ENCODE peak calls at places on chromosomes 16 and 17, in four cellular contexts. G is ELF-1; K is activated CD4-positive, CD25-positive, alpha-beta regulatory T cell treated with anti-CD3 and anti-CD28 coated beads, Interleukin-2, amount 50 U/mL, for 72 hours; O is lung. H is an unnamed sample.

GRCh38 chr16:84379731-84380369 is 11.5 kb downstream of the ATP2C2 start:
- DNase-seq in O (no peak), K (no peak), G (no peak), H (no peak)

GRCh38 chr17:73611630-73612029 is 32.6 kb downstream of the SDK2 start:
- DNase-seq in G (no peak), K (no peak), O (no peak), H (no peak)

GRCh38 chr17:38868968-38869646 is 751 bp upstream of the LASP1 start:
- DNase-seq in O (peak), G (peak), K (peak), H (peak)

GRCh38 chr17:29177871-29178749 is 2.1 kb downstream of the MYO18A start:
- DNase-seq in O (no peak), K (no peak), G (no peak), H (no peak)

GRCh38 chr17:81865733-81866439 is 5.3 kb downstream of the ARHGDIA start:
- DNase-seq in G (peak), K (no peak), O (no peak), H (no peak)

GRCh38 chr17:56367381-56367780 is 214.1 kb downstream of the ANKFN1 start:
- DNase-seq in O (no peak), G (peak), K (no peak), H (no peak)

GRCh38 chr17:79192503-79193500 is 118.2 kb downstream of the ENGASE start:
- DNase-seq in K (no peak), G (peak), O (no peak), H (peak)

GRCh38 chr16:13307255-13307654 is 405.9 kb downstream of the SHISA9 start:
- DNase-seq in O (no peak), K (no peak), G (no peak), H (peak)

GRCh38 chr17:56902350-56902749 is 11.5 kb downstream of the TRIM25 start:
- DNase-seq in G (no peak), O (no peak), K (no peak), H (no peak)

GRCh38 chr17:17416007-17416399 is 60.8 kb upstream of the MED9 start:
- DNase-seq in K (no peak), O (no peak), G (peak), H (peak)

GRCh38 chr17:77859411-77859810 is 99.1 kb upstream of the TNRC6C start:
- DNase-seq in K (no peak), O (no peak), G (no peak), H (no peak)

GRCh38 chr17:55722742-55723487 is at the start of gene TMEM100:
- DNase-seq in O (no peak), G (peak), K (no peak), H (no peak)

GRCh38 chr17:30347488-30347887 is 13.6 kb upstream of the TMIGD1 start:
- DNase-seq in K (no peak), G (no peak), O (no peak), H (no peak)

GRCh38 chr16:9738690-9739089 is 443.5 kb downstream of the GRIN2A start:
- DNase-seq in K (no peak), O (no peak), G (no peak), H (no peak)

GRCh38 chr17:63838586-63839184 is 3.8 kb downstream of the SMARCD2 start:
- DNase-seq in G (peak), O (peak), K (no peak), H (no peak)

GRCh38 chr17:2703181-2703580 is 8.4 kb downstream of the CLUH start:
- DNase-seq in K (no peak), G (no peak), O (no peak), H (no peak)

GRCh38 chr17:8162997-8163977 is 539 bp upstream of the VAMP2 start:
- DNase-seq in K (peak), G (peak), O (no peak), H (no peak)

GRCh38 chr17:3043737-3044365 is 19.6 kb downstream of the OR1D5 start:
- DNase-seq in G (peak), K (peak), O (no peak), H (no peak)

GRCh38 chr16:85757341-85757822 is 6.5 kb upstream of the C16orf74 start:
- DNase-seq in K (no peak), G (no peak), O (no peak), H (no peak)

GRCh38 chr17:80175411-80175810 is 5.6 kb downstream of the CARD14 start:
- DNase-seq in O (peak), K (no peak), G (peak), H (no peak)

GRCh38 chr16:53654946-53655345 is 48.7 kb downstream of the RPGRIP1L start:
- DNase-seq in K (no peak), G (no peak), O (no peak), H (no peak)

GRCh38 chr16:61313931-61314330 is 722.3 kb downstream of the CDH8 start:
- DNase-seq in G (no peak), K (no peak), O (no peak), H (no peak)

GRCh38 chr17:2243953-2244352 is 59.6 kb downstream of the SMG6 start:
- DNase-seq in K (no peak), G (no peak), O (no peak), H (no peak)

GRCh38 chr17:9728564-9728963 is 62.8 kb downstream of the DHRS7C start:
- DNase-seq in G (no peak), O (no peak), K (no peak), H (no peak)

GRCh38 chr17:8861482-8862181 is 5.8 kb downstream of the PIK3R6 start:
- DNase-seq in O (no peak), G (no peak), K (peak), H (no peak)

GRCh38 chr17:50708050-50709000 is 611 bp upstream of the ANKRD40 start:
- DNase-seq in G (no peak), O (no peak), K (no peak), H (peak)

GRCh38 chr16:58127033-58127556 is 2.1 kb downstream of the CFAP20 start:
- DNase-seq in K (no peak), O (no peak), G (no peak), H (peak)

GRCh38 chr17:75124041-75124818 is 7.3 kb downstream of the NT5C start:
- DNase-seq in O (peak), K (peak), G (peak), H (no peak)

GRCh38 chr17:75517277-75517865 is 1.0 kb downstream of the TSEN54 start:
- DNase-seq in K (no peak), G (no peak), O (no peak), H (no peak)